ENCODE peak calls at places on chromosomes 13 and 19, in nine cellular contexts. H is left ventricle myocardium inferior, B is GM13976, I is RWPE1, P is kidney epithelial cell, W is HFF-Myc, V is cardiac muscle cell, Z is nephron progenitor cell, M is upper lobe of right lung. Y is an unnamed sample.

GRCh38 chr19:43934985-43935708 is at the start of gene ZNF45:
- DNase-seq in H (peak; percentile 87), B (peak; percentile 93), I (peak; percentile 91), P (peak; percentile 70), W (peak; percentile 59), V (peak; percentile 94), Z (peak; percentile 87), M (peak; percentile 94), Y (peak; percentile 91)

GRCh38 chr13:107295391-107296157 is 727.6 kb upstream of the ARGLU1 start:
- DNase-seq in H (no peak), B (no peak), I (no peak), P (no peak), W (no peak), V (no peak), Z (no peak), M (no peak), Y (no peak)

GRCh38 chr19:51687791-51688664 is 5.1 kb upstream of the SPACA6 start:
- DNase-seq in H (peak; percentile 74), B (no peak), I (peak; percentile 53), P (no peak), W (no peak), V (peak; percentile 63), Z (peak; percentile 67), M (no peak), Y (no peak)

GRCh38 chr19:55014714-55015113 is 23.4 kb downstream of the GP6 start:
- DNase-seq in H (peak; percentile 18), B (no peak), I (no peak), P (no peak), W (no peak), V (no peak), Z (no peak), M (no peak), Y (peak; percentile 27)

GRCh38 chr19:38034153-38034835 is 127.3 kb downstream of the SIPA1L3 start:
- DNase-seq in H (no peak), B (peak; percentile 64), I (no peak), P (no peak), W (no peak), V (no peak), Z (no peak), M (no peak), Y (no peak)

GRCh38 chr13:48232420-48233096 is 448 bp upstream of the ITM2B start:
- DNase-seq in H (no peak), B (no peak), I (no peak), P (no peak), W (no peak), V (no peak), Z (no peak), M (no peak), Y (peak; percentile 30)

GRCh38 chr19:36488816-36489138 is 584 bp downstream of the ZNF566 start:
- DNase-seq in H (no peak), B (peak; percentile 51), I (no peak), P (no peak), W (peak; percentile 3), V (peak; percentile 14), Z (no peak), M (no peak), Y (peak; percentile 66)

GRCh38 chr13:99281811-99282263 is 23.7 kb upstream of the GPR18 start:
- DNase-seq in H (peak; percentile 62), B (no peak), I (no peak), P (no peak), W (no peak), V (no peak), Z (no peak), M (peak; percentile 77), Y (peak; percentile 73)

GRCh38 chr19:7720351-7720750 is 11.6 kb downstream of the CLEC4G start:
- DNase-seq in H (no peak), B (no peak), I (no peak), P (no peak), W (no peak), V (no peak), Z (no peak), M (no peak), Y (no peak)

GRCh38 chr13:31234729-31235128 is 35.0 kb downstream of the B3GLCT start:
- DNase-seq in H (no peak), B (no peak), I (no peak), P (no peak), W (no peak), V (no peak), Z (no peak), M (no peak), Y (no peak)

GRCh38 chr13:79404985-79405384 is 1.1 kb downstream of the RBM26 start:
- DNase-seq in H (no peak), B (peak; percentile 29), I (peak; percentile 12), P (no peak), W (no peak), V (no peak), Z (no peak), M (no peak), Y (peak; percentile 63)

GRCh38 chr13:41457589-41458186 is 338 bp downstream of the RGCC start:
- DNase-seq in H (peak; percentile 25), B (peak; percentile 53), I (no peak), P (no peak), W (no peak), V (no peak), Z (peak; percentile 42), M (peak; percentile 73), Y (peak; percentile 50)

GRCh38 chr19:52527954-52528326 is 472 bp downstream of the ZNF808 start:
- DNase-seq in H (no peak), B (no peak), I (no peak), P (no peak), W (no peak), V (peak; percentile 23), Z (peak; percentile 45), M (peak; percentile 66), Y (no peak)

GRCh38 chr13:41216160-41216559 is 21.8 kb upstream of the KBTBD7 start:
- DNase-seq in H (no peak), B (no peak), I (no peak), P (no peak), W (no peak), V (no peak), Z (no peak), M (no peak), Y (no peak)

GRCh38 chr13:101575591-101575990 is 123.1 kb downstream of the ITGBL1 start:
- DNase-seq in H (no peak), B (no peak), I (no peak), P (no peak), W (no peak), V (no peak), Z (no peak), M (no peak), Y (no peak)

GRCh38 chr13:30045916-30046704 is 195.7 kb upstream of the UBL3 start:
- DNase-seq in H (no peak), B (no peak), I (no peak), P (no peak), W (peak; percentile 22), V (no peak), Z (no peak), M (no peak), Y (no peak)

GRCh38 chr19:1055886-1056620 is 10.9 kb upstream of the ARHGAP45 start:
- DNase-seq in H (no peak), B (no peak), I (no peak), P (no peak), W (no peak), V (no peak), Z (no peak), M (no peak), Y (no peak)

GRCh38 chr13:95948646-95949045 is 104.6 kb downstream of the UGGT2 start:
- DNase-seq in H (no peak), B (no peak), I (no peak), P (no peak), W (peak; percentile 29), V (no peak), Z (no peak), M (no peak), Y (no peak)

GRCh38 chr13:51027644-51028043 is 83.4 kb downstream of the C13orf42 start:
- DNase-seq in H (no peak), B (no peak), I (no peak), P (no peak), W (no peak), V (no peak), Z (no peak), M (no peak), Y (no peak)

GRCh38 chr13:37413161-37413560 is 185.4 kb downstream of the POSTN start:
- DNase-seq in H (no peak), B (no peak), I (no peak), P (no peak), W (no peak), V (no peak), Z (no peak), M (no peak), Y (no peak)

GRCh38 chr13:72696590-72696989 is 30.8 kb downstream of the MZT1 start:
- DNase-seq in H (no peak), B (no peak), I (no peak), P (no peak), W (no peak), V (no peak), Z (no peak), M (no peak), Y (no peak)
- TF ChIP-seq CTCF in H (peak; percentile 51), B (no peak), I (peak; percentile 41), P (peak; percentile 22), W (peak; percentile 10), V (peak; percentile 32), Z (no peak), M (peak; percentile 37), Y (peak; percentile 20)

GRCh38 chr19:6484831-6485230 is 3.2 kb upstream of the DENND1C start:
- DNase-seq in H (no peak), B (no peak), I (no peak), P (no peak), W (no peak), V (no peak), Z (no peak), M (no peak), Y (no peak)
- TF ChIP-seq CTCF in H (no peak), B (no peak), I (no peak), P (no peak), W (no peak), V (no peak), Z (no peak), M (no peak), Y (no peak)

DNA sequence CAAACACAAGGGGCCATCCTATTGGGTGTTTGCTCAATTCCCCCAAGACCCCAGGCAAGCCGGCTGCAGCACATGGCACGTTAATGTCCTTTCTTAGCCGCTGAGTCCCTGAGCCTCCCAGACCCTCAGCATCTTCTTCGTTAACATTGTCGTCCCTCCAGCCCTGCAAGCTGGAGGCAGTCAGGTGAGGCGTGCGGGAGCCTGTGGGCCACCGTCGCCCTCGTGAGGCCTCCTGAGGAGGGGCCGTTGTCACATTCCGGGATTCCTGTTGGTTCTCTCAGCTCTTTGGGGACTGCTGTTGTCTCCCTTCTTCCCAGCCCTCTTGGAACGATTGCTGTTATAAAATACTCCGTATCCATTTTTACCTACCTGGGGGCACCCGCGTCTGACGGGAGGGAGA is 140.6 kb downstream of the KDM4B start:
- DNase-seq in H (no peak), B (no peak), I (no peak), P (no peak), W (no peak), V (no peak), Z (no peak), M (no peak), Y (no peak)
- TF ChIP-seq CTCF in H (no peak), B (no peak), I (no peak), P (no peak), W (no peak), V (no peak), Z (no peak), M (no peak), Y (no peak)

DNA sequence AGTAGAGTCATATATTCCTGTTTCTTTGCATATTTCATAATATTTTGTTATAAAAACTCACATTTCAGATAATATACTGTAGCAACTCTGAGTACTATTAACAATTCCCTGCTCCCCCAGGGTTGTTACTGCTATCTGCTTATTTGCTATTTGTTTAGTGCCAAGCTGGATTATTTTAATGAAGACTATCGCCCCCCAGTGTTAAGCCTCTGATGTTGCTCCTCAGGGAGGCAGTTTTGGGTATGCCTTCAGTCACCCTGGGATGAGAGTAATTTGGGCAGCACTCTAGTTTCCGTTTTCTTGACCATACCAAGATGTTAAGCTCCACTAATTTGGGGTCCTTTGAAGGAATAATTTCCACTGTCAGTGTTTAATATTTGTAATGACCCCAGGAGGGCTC is 46.0 kb downstream of the MICU2 start:
- DNase-seq in H (no peak), B (no peak), I (no peak), P (no peak), W (no peak), V (peak; percentile 59), Z (no peak), M (no peak), Y (peak; percentile 18)
- TF ChIP-seq CTCF in H (peak; percentile 59), B (no peak), I (peak; percentile 16), P (peak; percentile 44), W (peak; percentile 56), V (peak; percentile 52), Z (no peak), M (peak; percentile 37), Y (peak; percentile 43)